ENCODE peak calls at places on chromosomes 2 and 18, in seven cellular contexts. L, H, A, Q, K, I and W are unnamed samples.

GRCh38 chr2:26674771-26675170 is 17.8 kb upstream of the KCNK3 start:
- DNase-seq in L (no peak), H (no peak), A (no peak), Q (no peak), K (no peak), I (peak; percentile 37), W (no peak)

GRCh38 chr2:6545795-6546194 is 319.9 kb downstream of the CMPK2 start:
- DNase-seq in L (no peak), H (no peak), A (no peak), Q (no peak), K (no peak), I (no peak), W (no peak)

GRCh38 chr2:69570474-69570873 is 73.1 kb downstream of the AAK1 start:
- DNase-seq in L (no peak), H (no peak), A (no peak), Q (peak; percentile 39), K (no peak), I (no peak), W (no peak)

GRCh38 chr2:102313950-102314349 is 2.6 kb downstream of the IL1RL1 start:
- DNase-seq in L (no peak), H (peak; percentile 38), A (no peak), Q (no peak), K (no peak), I (no peak), W (no peak)

GRCh38 chr2:28338046-28338753 is 54.5 kb upstream of the FOSL2 start:
- DNase-seq in L (no peak), H (peak; percentile 97), A (no peak), Q (no peak), K (no peak), I (no peak), W (no peak)

GRCh38 chr2:157032019-157032418 is 225.5 kb upstream of the GALNT5 start:
- DNase-seq in L (no peak), H (peak; percentile 95), A (no peak), Q (peak; percentile 82), K (peak; percentile 18), I (no peak), W (peak; percentile 94)

GRCh38 chr2:38473333-38474005 is 96.4 kb upstream of the ATL2 start:
- DNase-seq in L (no peak), H (no peak), A (no peak), Q (no peak), K (no peak), I (no peak), W (no peak)

GRCh38 chr2:2325538-2325937 is 5.5 kb downstream of the MYT1L start:
- DNase-seq in L (no peak), H (no peak), A (no peak), Q (no peak), K (no peak), I (no peak), W (no peak)

GRCh38 chr2:165864353-165864752 is 70.3 kb upstream of the GALNT3 start:
- DNase-seq in L (no peak), H (no peak), A (no peak), Q (no peak), K (no peak), I (no peak), W (no peak)

GRCh38 chr2:36408198-36408703 is 52.7 kb downstream of the CRIM1 start:
- DNase-seq in L (no peak), H (peak; percentile 74), A (no peak), Q (no peak), K (no peak), I (no peak), W (no peak)

GRCh38 chr2:201761101-201761500 is 19.6 kb downstream of the ALS2 start:
- DNase-seq in L (no peak), H (no peak), A (no peak), Q (no peak), K (no peak), I (no peak), W (no peak)

GRCh38 chr18:42183746-42184145 is 228.7 kb downstream of the PIK3C3 start:
- DNase-seq in L (no peak), H (peak; percentile 61), A (no peak), Q (peak; percentile 34), K (peak; percentile 1), I (no peak), W (peak; percentile 42)

GRCh38 chr18:79323471-79323870 is 72.3 kb upstream of the NFATC1 start:
- DNase-seq in L (no peak), H (no peak), A (no peak), Q (no peak), K (no peak), I (no peak), W (no peak)

GRCh38 chr2:135494503-135494902 is 36.5 kb downstream of the ZRANB3 start:
- DNase-seq in L (no peak), H (peak; percentile 63), A (no peak), Q (no peak), K (no peak), I (no peak), W (no peak)

GRCh38 chr2:15284601-15285000 is 276.5 kb downstream of the NBAS start:
- DNase-seq in L (no peak), H (no peak), A (no peak), Q (no peak), K (no peak), I (no peak), W (no peak)

GRCh38 chr18:36534154-36534688 is 236.7 kb downstream of the FHOD3 start:
- DNase-seq in L (no peak), H (no peak), A (no peak), Q (no peak), K (no peak), I (no peak), W (no peak)

GRCh38 chr2:109209412-109209811 is 80.4 kb downstream of the SH3RF3 start:
- DNase-seq in L (no peak), H (peak; percentile 67), A (no peak), Q (peak; percentile 80), K (no peak), I (peak; percentile 8), W (peak; percentile 68)

GRCh38 chr2:178512491-178512890 is 32.2 kb downstream of the PLEKHA3 start:
- DNase-seq in L (no peak), H (peak; percentile 4), A (no peak), Q (peak; percentile 38), K (no peak), I (no peak), W (no peak)

GRCh38 chr2:136129601-136130000 is 11.7 kb upstream of the CXCR4 start:
- DNase-seq in L (no peak), H (no peak), A (no peak), Q (no peak), K (no peak), I (no peak), W (no peak)

GRCh38 chr2:112257575-112257974 is 2.7 kb upstream of the ZC3H8 start:
- DNase-seq in L (no peak), H (no peak), A (no peak), Q (no peak), K (no peak), I (no peak), W (no peak)

GRCh38 chr2:128308889-128309288 is 9.8 kb downstream of the HS6ST1 start:
- DNase-seq in L (no peak), H (no peak), A (no peak), Q (no peak), K (no peak), I (peak; percentile 36), W (no peak)